ENCODE peak calls at places on chromosomes 16 and 17, in seven cellular contexts. T is foreskin fibroblast, N is heart left ventricle, Y is ovary, K is breast epithelium, H is heart right ventricle, S is GM20000. C is an unnamed sample.

GRCh38 chr16:57530104-57530522 is 6.3 kb downstream of the CCDC102A start:
- DNase-seq in T (peak), N (peak), S (peak), H (no peak), Y (peak), K (no peak), C (peak)

GRCh38 chr16:67977469-67978227 is 2.7 kb downstream of the DPEP3 start:
- DNase-seq in Y (no peak), S (no peak), K (no peak), N (no peak), H (no peak), T (no peak), C (no peak)

GRCh38 chr17:2023692-2024571 is 1.2 kb downstream of the RTN4RL1 start:
- DNase-seq in K (peak), H (peak), Y (peak), T (peak), N (no peak), S (no peak), C (peak)

GRCh38 chr17:68763551-68763950 is 162.4 kb upstream of the FAM20A start:
- DNase-seq in K (no peak), N (no peak), Y (no peak), T (peak), S (no peak), H (no peak), C (no peak)

GRCh38 chr16:27951752-27952151 is 111.8 kb downstream of the GSG1L start:
- DNase-seq in N (no peak), H (no peak), S (no peak), K (no peak), Y (no peak), T (no peak), C (no peak)

GRCh38 chr16:31202402-31203385 is at the start of gene PYCARD:
- DNase-seq in N (peak), Y (peak), H (peak), K (no peak), T (peak), S (peak), C (no peak)

GRCh38 chr17:16439867-16440351 is 24.5 kb downstream of the TRPV2 start:
- DNase-seq in S (no peak), Y (no peak), K (no peak), H (no peak), N (no peak), T (no peak), C (no peak)

GRCh38 chr16:31147574-31147973 is 2.3 kb downstream of the PRSS36 start:
- DNase-seq in N (no peak), H (no peak), T (no peak), K (no peak), S (no peak), Y (no peak), C (no peak)

GRCh38 chr17:50944054-50944901 is 78.1 kb upstream of the TOB1 start:
- DNase-seq in K (peak), N (peak), Y (peak), T (peak), S (peak), H (peak), C (no peak)

GRCh38 chr17:285751-286422 is 66.7 kb downstream of the RPH3AL start:
- DNase-seq in Y (peak), K (peak), H (no peak), T (no peak), S (no peak), N (peak), C (no peak)

GRCh38 chr17:15966183-15966878 is 21.4 kb downstream of the ADORA2B start:
- DNase-seq in N (no peak), S (no peak), T (peak), K (no peak), Y (no peak), H (no peak), C (no peak)

GRCh38 chr17:6558276-6558675 is 1.9 kb upstream of the PITPNM3 start:
- DNase-seq in T (no peak), N (no peak), H (no peak), Y (peak), S (no peak), K (no peak), C (peak)

GRCh38 chr16:22370038-22370541 is 4.3 kb downstream of the CDR2 start:
- DNase-seq in K (no peak), H (no peak), S (no peak), Y (no peak), T (peak), N (no peak), C (no peak)

GRCh38 chr17:42133461-42134041 is 10.9 kb downstream of the HSPB9 start:
- DNase-seq in Y (no peak), S (peak), H (no peak), N (peak), K (no peak), T (no peak), C (no peak)

GRCh38 chr17:19417611-19418010 is 6.6 kb downstream of the RNF112 start:
- DNase-seq in N (no peak), Y (no peak), S (no peak), T (no peak), H (no peak), K (no peak), C (no peak)

GRCh38 chr17:1147664-1148063 is 32.1 kb downstream of the ABR start:
- DNase-seq in H (peak), N (no peak), T (peak), K (no peak), Y (no peak), S (no peak), C (no peak)

GRCh38 chr16:53515259-53515658 is 12.2 kb upstream of the AKTIP start:
- DNase-seq in T (no peak), Y (no peak), K (no peak), N (no peak), S (no peak), H (peak), C (no peak)

GRCh38 chr16:23377071-23377931 is 75.2 kb downstream of the SCNN1B start:
- DNase-seq in Y (no peak), S (no peak), H (no peak), T (no peak), K (no peak), N (no peak), C (no peak)

GRCh38 chr16:27511657-27512056 is 38.1 kb downstream of the GTF3C1 start:
- DNase-seq in K (no peak), Y (no peak), S (no peak), N (no peak), H (peak), T (peak), C (no peak)

GRCh38 chr17:47686276-47686635 is 7.7 kb upstream of the TBKBP1 start:
- DNase-seq in Y (no peak), S (no peak), T (peak), H (no peak), K (no peak), N (no peak), C (no peak)

GRCh38 chr16:82395212-82395611 is 225.2 kb upstream of the MPHOSPH6 start:
- DNase-seq in Y (no peak), K (no peak), S (no peak), N (no peak), H (no peak), T (no peak), C (no peak)

GRCh38 chr17:57881783-57882291 is 32.0 kb upstream of the MRPS23 start:
- DNase-seq in K (no peak), H (no peak), Y (no peak), N (no peak), S (no peak), T (no peak), C (no peak)

GRCh38 chr17:82098169-82098938 is at the start of gene FASN:
- DNase-seq in K (peak), H (peak), T (peak), Y (peak), N (peak), S (peak), C (peak)

GRCh38 chr16:15434425-15435215 is at the start of gene BMERB1:
- DNase-seq in Y (peak), S (no peak), N (peak), H (peak), T (peak), K (peak), C (peak)

GRCh38 chr17:49239963-49240362 is 9.4 kb upstream of the PHOSPHO1 start:
- DNase-seq in Y (no peak), H (no peak), K (no peak), T (no peak), N (no peak), S (no peak), C (no peak)

GRCh38 chr17:82900741-82901140 is 60.9 kb upstream of the ZNF750 start:
- DNase-seq in N (no peak), K (no peak), H (no peak), S (no peak), Y (no peak), T (no peak), C (no peak)

GRCh38 chr16:27475561-27475960 is 73.6 kb downstream of the IL21R start:
- DNase-seq in K (no peak), Y (no peak), S (no peak), H (no peak), T (peak), N (no peak), C (no peak)

GRCh38 chr16:14548933-14549788 is 80.9 kb downstream of the PARN start:
- DNase-seq in K (no peak), H (no peak), Y (no peak), S (no peak), N (no peak), T (no peak), C (no peak)

GRCh38 chr17:82985973-82986372 is 93.4 kb upstream of the METRNL start:
- DNase-seq in N (no peak), H (no peak), K (no peak), Y (no peak), S (peak), T (peak), C (no peak)

GRCh38 chr17:52762794-52763167 is 604.3 kb upstream of the CA10 start:
- DNase-seq in H (no peak), T (no peak), Y (no peak), K (no peak), N (no peak), S (no peak), C (no peak)

GRCh38 chr16:9351841-9352434 is 260.5 kb downstream of the HAPSTR1 start:
- DNase-seq in K (no peak), H (no peak), S (no peak), N (no peak), T (no peak), Y (no peak), C (no peak)

GRCh38 chr17:50125420-50125997 is 4.5 kb downstream of the SAMD14 start:
- DNase-seq in H (no peak), T (no peak), Y (no peak), S (no peak), N (no peak), K (no peak), C (no peak)

GRCh38 chr16:89560413-89561194 is at the start of gene RPL13:
- DNase-seq in N (peak), H (peak), T (peak), Y (peak), S (peak), K (peak), C (peak)
- TF ChIP-seq CTCF in N (peak), H (no peak), T (no peak), Y (no peak), S (no peak), K (peak), C (no peak)

DNA sequence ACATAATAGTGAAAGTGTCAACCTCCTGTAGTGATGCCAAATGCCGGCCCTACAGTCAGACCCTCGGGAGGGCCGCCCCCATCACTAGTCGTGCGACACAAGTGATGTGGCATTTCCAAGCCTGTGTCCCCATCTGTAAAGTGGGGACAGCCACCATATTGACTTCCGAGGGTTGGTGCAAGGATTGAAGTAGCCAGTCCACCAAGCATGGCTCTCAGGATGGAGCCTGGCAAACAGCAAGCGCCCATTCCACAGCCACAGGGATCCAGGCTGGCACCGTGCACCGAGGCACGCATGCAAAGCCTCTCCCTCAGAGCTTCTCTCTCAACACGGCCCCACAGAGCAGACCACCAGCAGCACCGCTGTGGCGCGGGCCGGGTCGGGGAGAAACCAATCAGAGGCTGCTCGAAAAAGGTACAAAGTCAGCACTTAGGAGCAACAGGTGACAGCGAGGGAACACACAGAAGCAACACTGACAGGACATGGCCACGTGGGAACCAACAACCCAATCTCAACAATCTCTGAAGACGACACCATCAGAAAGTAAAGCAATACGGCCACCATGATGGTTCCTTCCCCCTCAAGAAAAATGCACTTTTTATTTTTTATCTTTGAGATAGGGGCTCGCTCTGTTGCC is 20.6 kb downstream of the ZCCHC14 start:
- DNase-seq in N (no peak), Y (peak), K (no peak), T (no peak), H (no peak), S (no peak), C (no peak)
- TF ChIP-seq CTCF in N (no peak), Y (no peak), K (no peak), T (no peak), H (no peak), S (no peak), C (no peak)

GRCh38 chr17:64662774-64663367 is 764 bp upstream of the SMURF2 start:
- DNase-seq in H (no peak), S (no peak), Y (no peak), N (no peak), T (no peak), K (no peak), C (no peak)

GRCh38 chr17:64657610-64658125 is 4.4 kb downstream of the SMURF2 start:
- DNase-seq in N (no peak), K (no peak), T (no peak), H (no peak), S (no peak), Y (no peak), C (no peak)

GRCh38 chr17:64661731-64661980 is 451 bp downstream of the SMURF2 start:
- DNase-seq in N (no peak), K (no peak), S (no peak), H (peak), Y (no peak), T (no peak), C (no peak)

GRCh38 chr17:64658931-64659330 is 3.2 kb downstream of the SMURF2 start:
- DNase-seq in H (no peak), T (peak), S (no peak), N (no peak), K (no peak), Y (no peak), C (no peak)

GRCh38 chr17:64661981-64662773 is at the start of gene SMURF2:
- DNase-seq in K (peak), H (peak), N (peak), S (peak), Y (peak), T (peak), C (peak)
- TF ChIP-seq CTCF in K (no peak), H (no peak), N (no peak), S (no peak), Y (no peak), T (no peak), C (no peak)

GRCh38 chr17:12928736-12929135 is 89.1 kb downstream of the ELAC2 start:
- DNase-seq in H (no peak), Y (no peak), N (no peak), T (no peak), S (no peak), K (no peak), C (no peak)
- TF ChIP-seq CTCF in H (peak), Y (no peak), N (peak), T (peak), S (no peak), K (no peak), C (no peak)

C was measured in CD14-positive monocyte.